ENCODE peak calls at places on chromosomes 7 and 10, in seven cellular contexts. H is PC-3, I is neural progenitor cell, E is GM23338, Q is hepatocyte, W is MM.1S, J is HCT116. Z is an unnamed sample.

GRCh38 chr7:158123214-158123613 is 464.4 kb downstream of the PTPRN2 start:
- DNase-seq in H (no peak), I (no peak), E (no peak), Q (no peak), W (no peak), J (no peak), Z (no peak)

GRCh38 chr7:97313900-97314299 is 196.4 kb downstream of the SDHAF3 start:
- DNase-seq in H (no peak), I (peak), E (peak), Q (no peak), W (no peak), J (no peak), Z (no peak)

GRCh38 chr7:137898839-137899681 is 52.3 kb upstream of the DGKI start:
- DNase-seq in H (peak), I (peak), E (peak), Q (peak), W (peak), J (peak), Z (peak)

GRCh38 chr7:104983620-104984539 is 30.1 kb upstream of the KMT2E start:
- DNase-seq in H (peak), I (peak), E (peak), Q (peak), W (peak), J (peak), Z (peak)

GRCh38 chr10:47354162-47354561 is 6.0 kb downstream of the RBP3 start:
- DNase-seq in H (peak), I (no peak), E (no peak), Q (peak), W (no peak), J (no peak), Z (peak)

GRCh38 chr10:131694168-131694962 is 206.4 kb upstream of the PPP2R2D start:
- DNase-seq in H (no peak), I (no peak), E (no peak), Q (no peak), W (no peak), J (no peak), Z (no peak)

GRCh38 chr7:107742678-107743566 is 1.0 kb upstream of the CBLL1 start:
- DNase-seq in H (no peak), I (peak), E (peak), Q (peak), W (no peak), J (no peak), Z (no peak)

GRCh38 chr7:74002474-74003017 is 25.4 kb upstream of the ELN start:
- DNase-seq in H (peak), I (no peak), E (no peak), Q (no peak), W (peak), J (peak), Z (peak)

GRCh38 chr7:50869108-50869716 is 86.5 kb upstream of the GRB10 start:
- DNase-seq in H (peak), I (no peak), E (no peak), Q (peak), W (no peak), J (peak), Z (peak)

GRCh38 chr10:76453328-76453727 is 1021.9 kb downstream of the LRMDA start:
- DNase-seq in H (no peak), I (no peak), E (no peak), Q (no peak), W (no peak), J (no peak), Z (no peak)

GRCh38 chr10:76454539-76455137 is 1023.2 kb downstream of the LRMDA start:
- DNase-seq in H (no peak), I (no peak), E (no peak), Q (no peak), W (no peak), J (no peak), Z (no peak)

GRCh38 chr10:76453997-76454396 is 1022.6 kb downstream of the LRMDA start:
- DNase-seq in H (no peak), I (no peak), E (no peak), Q (no peak), W (no peak), J (no peak), Z (peak)

GRCh38 chr10:76459016-76459415 is 1027.6 kb downstream of the LRMDA start:
- DNase-seq in H (no peak), I (no peak), E (no peak), Q (no peak), W (no peak), J (no peak), Z (no peak)

DNA sequence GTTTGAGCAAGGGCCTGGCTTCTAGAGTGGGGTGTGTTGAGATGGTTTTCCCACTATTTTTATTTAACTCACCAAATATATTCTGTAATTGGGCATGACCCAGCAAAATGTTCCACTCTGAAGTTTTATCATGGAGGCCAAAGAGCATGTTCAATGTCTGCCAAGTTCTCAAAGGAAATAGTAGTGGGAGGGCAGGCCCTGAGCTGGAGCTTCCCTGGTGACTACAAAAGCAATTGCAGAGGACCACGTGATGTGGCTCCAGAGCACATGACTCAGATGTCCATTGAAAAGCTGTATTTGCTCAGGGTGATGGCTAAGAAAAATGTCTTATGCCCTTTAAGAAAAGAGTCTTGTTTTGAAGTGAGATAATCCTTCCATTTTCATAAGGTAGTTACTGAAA is 1024.8 kb downstream of the LRMDA start:
- DNase-seq in H (peak), I (no peak), E (no peak), Q (no peak), W (no peak), J (no peak), Z (peak)
- H3K27ac ChIP-seq in H (no peak), I (no peak), E (no peak), Q (no peak), W (no peak), J (no peak), Z (no peak)

GRCh38 chr10:123148414-123149161 is 652 bp downstream of the HMX2 start:
- DNase-seq in H (no peak), I (peak), E (peak), Q (no peak), W (no peak), J (no peak), Z (peak)
- TF ChIP-seq EZH2 in H (no peak), I (peak), E (peak), Q (peak), W (no peak), J (no peak), Z (peak)

DNA sequence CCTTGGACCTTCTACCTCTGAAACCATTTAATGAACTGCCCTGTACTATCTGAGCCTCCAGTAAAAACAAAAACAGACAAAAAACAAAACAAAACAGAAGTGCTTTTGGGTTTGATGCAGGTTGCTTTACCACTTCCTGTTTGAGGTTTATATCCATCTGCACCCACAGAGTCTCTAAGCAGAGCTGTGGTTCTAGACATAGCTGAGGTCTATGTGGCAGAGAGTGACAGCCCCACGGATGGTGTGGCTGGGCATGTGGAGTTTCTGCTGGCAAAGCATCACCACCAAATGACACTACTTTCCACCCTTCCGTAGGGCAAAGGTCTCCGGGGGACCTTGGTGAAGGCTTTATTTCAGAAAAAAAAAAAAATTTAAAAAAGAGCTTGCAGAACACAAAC is 754.2 kb downstream of the GRID1 start:
- DNase-seq in H (no peak), I (no peak), E (no peak), Q (no peak), W (peak), J (no peak), Z (no peak)
- TF ChIP-seq EZH2phosphoT487 in H (no peak), I (no peak), E (no peak), Q (no peak), W (no peak), J (no peak), Z (no peak)

DNA sequence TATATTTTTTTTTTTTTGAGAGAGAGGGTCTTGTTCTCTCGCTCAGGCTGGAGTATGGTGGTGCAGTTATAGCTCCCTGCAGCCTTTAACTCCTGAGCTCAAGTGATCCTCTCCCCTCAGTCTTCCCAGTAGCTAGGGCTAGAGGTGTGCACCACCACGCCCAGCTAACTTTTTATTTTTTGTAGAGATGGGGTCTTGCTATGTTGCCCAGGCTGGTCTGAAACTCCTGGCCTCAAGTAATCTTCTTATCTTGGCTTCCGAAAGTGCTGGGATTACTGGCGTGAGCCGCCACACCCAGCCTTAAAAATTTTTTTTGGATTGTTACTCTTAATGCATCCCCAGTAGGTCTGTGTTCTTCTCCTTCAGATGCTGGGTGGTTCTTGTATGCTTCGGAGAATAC is 4.2 kb downstream of the UBTD1 start:
- DNase-seq in H (no peak), I (no peak), E (no peak), Q (no peak), W (no peak), J (no peak), Z (no peak)
- H3K27ac ChIP-seq in H (no peak), I (no peak), E (no peak), Q (no peak), W (no peak), J (no peak), Z (no peak)